ENCODE peak calls at places on chromosomes 12 and 14, in five cellular contexts. Q is Peyer's patch; X is lower lobe of right lung; T is CD8-positive, alpha-beta T cell; C is NT2/D1. G is an unnamed sample. For H3K27me3, the result is how much of the 10 kb centered on the place peaks cover.

GRCh38 chr14:67944605-67945004 is 125.0 kb downstream of the RAD51B start:
- DNase-seq in Q (no peak), X (no peak), T (no peak), C (no peak), G (no peak)

GRCh38 chr14:31678421-31679249 is 117.4 kb downstream of the NUBPL start:
- DNase-seq in Q (no peak), X (no peak), T (no peak), C (no peak), G (no peak)

GRCh38 chr12:63394349-63394748 is 243.3 kb upstream of the AVPR1A start:
- DNase-seq in Q (no peak), X (no peak), T (no peak), C (no peak), G (no peak)

GRCh38 chr14:86646688-86647687 is 1117.0 kb downstream of the FLRT2 start:
- DNase-seq in Q (no peak), X (no peak), T (no peak), C (peak), G (no peak)

GRCh38 chr14:103871596-103872480 is 24.5 kb upstream of the PPP1R13B start:
- DNase-seq in Q (peak), X (peak), T (peak), C (no peak), G (peak)

GRCh38 chr12:112901271-112901670 is 5.5 kb upstream of the OAS1 start:
- DNase-seq in Q (peak), X (no peak), T (no peak), C (no peak), G (no peak)

GRCh38 chr12:29148958-29149690 is at the start of gene FAR2:
- DNase-seq in Q (peak), X (peak), T (peak), C (no peak), G (no peak)

GRCh38 chr12:30110970-30111586 is 327.3 kb upstream of the TMTC1 start:
- DNase-seq in Q (no peak), X (no peak), T (no peak), C (no peak), G (no peak)

GRCh38 chr14:58272589-58273372 is 25.6 kb upstream of the ARID4A start:
- DNase-seq in Q (no peak), X (no peak), T (no peak), C (no peak), G (no peak)

GRCh38 chr12:49227701-49228100 is 37.2 kb upstream of the TUBA1C start:
- DNase-seq in Q (no peak), X (no peak), T (no peak), C (no peak), G (no peak)

GRCh38 chr14:89543420-89543790 is 126.4 kb upstream of the FOXN3 start:
- DNase-seq in Q (no peak), X (no peak), T (no peak), C (no peak), G (no peak)

GRCh38 chr12:112938751-112939150 is 477 bp downstream of the OAS3 start:
- DNase-seq in Q (no peak), X (no peak), T (no peak), C (no peak), G (no peak)

GRCh38 chr14:81323621-81324400 is 76.3 kb downstream of the STON2 start:
- DNase-seq in Q (peak), X (peak), T (no peak), C (peak), G (peak)

GRCh38 chr12:128844031-128844635 is 9.1 kb upstream of the GLT1D1 start:
- DNase-seq in Q (no peak), X (peak), T (no peak), C (no peak), G (no peak)

GRCh38 chr14:20262642-20263128 is 23.6 kb downstream of the OR11H4 start:
- DNase-seq in Q (no peak), X (no peak), T (no peak), C (no peak), G (peak)

GRCh38 chr14:78982551-78982950 is 812.4 kb downstream of the NRXN3 start:
- DNase-seq in Q (no peak), X (no peak), T (no peak), C (no peak), G (no peak)

GRCh38 chr14:102140027-102140749 is 491 bp downstream of the WDR20 start:
- DNase-seq in Q (peak), X (peak), T (peak), C (no peak), G (peak)

GRCh38 chr14:103267226-103267625 is 66.8 kb upstream of the EIF5 start:
- DNase-seq in Q (no peak), X (no peak), T (no peak), C (no peak), G (peak)

GRCh38 chr12:116590561-116590960 is 31.4 kb downstream of the MAP1LC3B2 start:
- DNase-seq in Q (no peak), X (no peak), T (no peak), C (no peak), G (no peak)

GRCh38 chr12:72511906-72512305 is 239.7 kb downstream of the TRHDE start:
- DNase-seq in Q (no peak), X (no peak), T (no peak), C (no peak), G (no peak)

GRCh38 chr14:70697681-70698080 is 56.0 kb downstream of the TTC9 start:
- DNase-seq in Q (no peak), X (no peak), T (no peak), C (no peak), G (no peak)

GRCh38 chr12:25996677-25997076 is 38.2 kb downstream of the RASSF8 start:
- DNase-seq in Q (no peak), X (no peak), T (no peak), C (no peak), G (no peak)

GRCh38 chr14:38731962-38732361 is 371.1 kb downstream of the SEC23A start:
- DNase-seq in Q (no peak), X (no peak), T (no peak), C (no peak), G (no peak)

GRCh38 chr14:72311116-72311515 is 378.9 kb downstream of the RGS6 start:
- DNase-seq in Q (no peak), X (no peak), T (no peak), C (no peak), G (no peak)

GRCh38 chr12:107586256-107586970 is 99.2 kb upstream of the PWP1 start:
- DNase-seq in Q (no peak), X (no peak), T (no peak), C (no peak), G (no peak)

GRCh38 chr14:67532998-67533753 is at the start of gene PLEKHH1:
- DNase-seq in Q (peak), X (peak), T (peak), C (peak), G (peak)

GRCh38 chr12:96070670-96071279 is 35.4 kb upstream of the LTA4H start:
- DNase-seq in Q (no peak), X (no peak), T (no peak), C (peak), G (no peak)

DNA sequence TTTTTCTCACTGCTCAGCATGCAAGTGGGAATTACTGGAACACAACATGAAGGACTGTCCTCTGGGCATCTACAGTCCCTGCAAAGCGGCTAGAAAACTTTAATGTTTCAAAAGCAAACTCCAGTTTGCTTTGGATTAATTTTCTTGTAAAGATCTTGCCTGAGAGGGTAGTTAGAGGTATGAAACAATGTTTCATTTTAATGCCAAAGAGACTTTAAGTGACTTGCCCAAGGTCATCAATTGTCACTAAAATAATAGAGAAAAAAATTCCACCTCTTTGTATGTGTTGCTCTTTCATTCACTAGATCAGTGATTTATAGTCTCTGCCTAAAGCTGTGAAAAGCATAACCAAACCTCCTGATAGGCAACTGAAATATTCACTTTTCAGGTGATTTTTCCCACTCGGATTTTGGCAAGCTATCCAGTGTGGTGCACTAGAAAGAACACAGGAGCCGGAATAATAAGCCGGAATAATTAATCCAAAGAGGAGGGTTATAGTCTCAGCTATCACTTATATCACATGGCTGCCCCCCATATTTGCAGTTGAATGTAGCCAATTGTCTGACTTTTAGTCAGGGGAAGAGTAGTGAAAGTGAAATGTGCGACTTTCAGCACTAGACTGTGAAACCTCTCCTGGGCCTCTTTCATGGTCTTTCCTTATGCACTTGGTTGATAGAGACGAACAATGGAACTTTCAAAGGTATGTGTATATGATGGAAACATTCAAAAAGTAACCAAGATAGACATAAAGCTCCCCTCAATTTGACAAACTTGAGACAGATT is 107.7 kb downstream of the SLC6A15 start:
- DNase-seq in Q (no peak), X (no peak), T (no peak), C (no peak), G (no peak)
- H3K27me3 ChIP-seq in Q (under half), X (under half), T (under half), C (half or more), G (under half)

GRCh38 chr12:111220363-111220762 is 148.5 kb downstream of the PHETA1 start:
- DNase-seq in Q (no peak), X (no peak), T (no peak), C (no peak), G (no peak)

GRCh38 chr12:111222520-111222919 is 146.4 kb downstream of the PHETA1 start:
- DNase-seq in Q (no peak), X (no peak), T (no peak), C (no peak), G (no peak)

GRCh38 chr12:111222027-111222414 is 146.9 kb downstream of the PHETA1 start:
- DNase-seq in Q (no peak), X (no peak), T (no peak), C (no peak), G (no peak)

GRCh38 chr12:111219440-111219839 is 149.5 kb downstream of the PHETA1 start:
- DNase-seq in Q (no peak), X (no peak), T (no peak), C (no peak), G (no peak)

DNA sequence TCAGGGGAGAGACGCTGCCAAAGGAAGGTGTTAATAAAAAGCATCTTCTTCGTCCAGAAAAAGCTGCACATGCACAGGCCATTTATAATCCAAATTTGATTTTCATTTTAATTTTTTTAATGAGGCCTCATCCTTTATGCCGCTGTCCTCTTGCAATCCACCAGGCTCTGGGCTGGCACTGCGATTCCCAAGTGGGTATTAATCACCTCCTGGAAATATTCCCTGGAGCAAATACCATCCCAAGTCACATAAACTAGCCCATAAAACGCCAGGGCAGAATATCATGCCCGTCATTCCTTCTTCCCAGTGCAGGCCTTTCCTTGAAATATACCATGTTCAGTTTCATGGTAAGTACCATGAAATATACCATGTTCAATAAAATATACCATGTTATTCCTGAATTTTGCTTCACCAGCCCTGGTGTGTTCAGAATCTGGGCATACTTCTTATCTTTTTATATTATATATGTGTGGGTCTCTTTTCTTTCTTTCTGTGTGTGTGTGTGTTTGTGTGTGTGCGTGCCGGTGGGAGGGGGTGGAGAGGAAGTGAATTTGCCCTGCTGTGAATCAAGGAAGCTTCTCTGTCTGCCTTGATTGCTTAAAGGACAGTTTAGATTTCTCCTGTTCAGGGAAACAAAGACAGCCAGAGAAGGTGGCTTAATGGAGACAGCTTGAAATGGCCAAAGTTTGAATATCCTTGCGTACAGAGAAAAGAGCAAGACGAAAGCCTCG is 147.4 kb downstream of the PHETA1 start:
- DNase-seq in Q (no peak), X (no peak), T (no peak), C (no peak), G (no peak)
- H3K27me3 ChIP-seq in Q (under half), X (under half), T (under half), C (under half), G (under half)

DNA sequence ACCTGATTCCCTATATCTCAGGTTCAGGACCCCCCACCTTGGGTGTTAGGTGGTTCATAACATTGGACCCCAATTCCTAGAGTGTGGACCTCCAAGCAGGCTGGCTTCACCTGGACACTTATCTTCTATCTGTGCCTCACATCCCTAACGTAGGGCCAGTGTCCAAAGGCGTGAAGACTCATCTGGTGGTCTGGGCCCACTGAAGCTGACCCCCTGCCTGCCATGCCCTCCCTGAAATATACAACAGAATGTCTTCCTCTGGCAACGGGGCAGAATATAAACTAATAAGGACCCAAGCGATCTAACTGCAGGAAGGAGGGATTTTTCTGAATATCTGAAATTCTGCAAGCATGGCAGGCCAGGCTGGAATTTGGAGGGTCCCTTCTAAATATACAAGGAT is 5.6 kb downstream of the HOXC13 start:
- DNase-seq in Q (no peak), X (no peak), T (no peak), C (no peak), G (no peak)
- H3K27me3 ChIP-seq in Q (half or more), X (half or more), T (half or more), C (half or more), G (half or more)

GRCh38 chr12:1810931-1811280 is 9.5 kb upstream of the LRTM2 start:
- DNase-seq in Q (no peak), X (no peak), T (no peak), C (no peak), G (no peak)

GRCh38 chr12:1811281-1811947 is 9.0 kb upstream of the LRTM2 start:
- DNase-seq in Q (no peak), X (no peak), T (no peak), C (no peak), G (no peak)

GRCh38 chr12:1808798-1809480 is 11.4 kb upstream of the LRTM2 start:
- DNase-seq in Q (no peak), X (peak), T (no peak), C (no peak), G (peak)

GRCh38 chr12:1809606-1810140 is 10.7 kb upstream of the LRTM2 start:
- DNase-seq in Q (no peak), X (peak), T (no peak), C (no peak), G (peak)

DNA sequence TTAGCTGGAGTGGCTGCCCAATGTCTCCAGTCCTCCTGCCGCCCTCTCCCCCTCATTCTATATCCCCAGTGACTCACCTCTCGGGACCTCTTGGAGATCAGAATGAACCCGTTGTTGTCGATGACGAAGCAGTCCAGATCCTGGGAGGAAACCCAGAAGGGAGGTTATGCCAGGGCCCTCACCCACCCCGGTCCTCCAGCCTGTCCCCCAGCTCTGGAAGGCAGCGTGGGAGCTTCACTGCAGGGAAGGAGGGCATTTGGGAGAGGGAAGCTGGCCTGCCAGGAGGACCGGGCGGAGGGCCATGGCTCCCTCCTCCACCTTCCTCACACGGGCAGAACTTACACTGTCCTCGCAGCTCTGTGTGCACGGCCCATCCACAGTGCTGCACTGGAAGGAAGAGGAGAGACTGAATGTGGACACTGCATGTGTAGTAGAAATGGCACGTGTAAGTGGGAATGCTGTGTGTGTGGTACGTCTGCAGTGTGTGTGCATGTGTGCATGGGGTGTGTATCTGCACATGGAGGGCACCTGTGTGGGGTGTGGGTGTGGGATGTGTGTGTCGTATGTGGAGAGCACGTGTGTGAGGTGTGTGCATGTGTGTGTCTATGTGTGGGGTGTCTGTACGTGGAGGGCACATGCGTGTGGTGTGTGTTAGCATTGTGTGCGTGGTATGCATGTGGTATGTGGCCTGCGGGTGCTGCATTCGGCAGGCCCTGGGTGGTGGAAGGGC is 10.0 kb upstream of the LRTM2 start:
- DNase-seq in Q (no peak), X (peak), T (no peak), C (no peak), G (no peak)
- H3K27me3 ChIP-seq in Q (under half), X (under half), T (under half), C (under half), G (under half)

DNA sequence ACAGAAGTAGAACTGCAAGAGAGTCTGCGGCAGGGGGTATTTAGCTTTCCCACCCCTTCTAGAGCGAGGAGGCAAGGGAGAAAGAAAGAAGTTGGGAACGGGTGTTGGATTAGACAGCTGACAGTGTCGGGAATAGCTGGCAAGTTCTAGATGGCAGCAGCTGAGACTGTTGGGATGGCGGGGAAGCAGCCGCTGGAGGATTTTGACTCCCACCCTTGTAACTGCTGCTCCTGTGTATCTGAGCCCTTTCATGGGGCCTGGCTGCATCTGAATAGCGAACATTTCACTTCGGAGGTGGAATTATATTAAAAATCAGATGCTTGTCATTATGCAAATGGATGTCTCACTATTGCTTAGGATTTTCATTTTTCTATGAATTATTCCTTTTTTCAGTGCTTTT is 104.6 kb downstream of the AACS start:
- DNase-seq in Q (no peak), X (no peak), T (no peak), C (no peak), G (no peak)
- H3K27me3 ChIP-seq in Q (under half), X (under half), T (under half), C (under half), G (under half)

GRCh38 chr14:99267871-99268775 is 3.9 kb downstream of the BCL11B start:
- DNase-seq in Q (no peak), X (no peak), T (peak), C (no peak), G (no peak)
- H3K27me3 ChIP-seq in Q (under half), X (half or more), T (under half), C (under half), G (under half)

DNA sequence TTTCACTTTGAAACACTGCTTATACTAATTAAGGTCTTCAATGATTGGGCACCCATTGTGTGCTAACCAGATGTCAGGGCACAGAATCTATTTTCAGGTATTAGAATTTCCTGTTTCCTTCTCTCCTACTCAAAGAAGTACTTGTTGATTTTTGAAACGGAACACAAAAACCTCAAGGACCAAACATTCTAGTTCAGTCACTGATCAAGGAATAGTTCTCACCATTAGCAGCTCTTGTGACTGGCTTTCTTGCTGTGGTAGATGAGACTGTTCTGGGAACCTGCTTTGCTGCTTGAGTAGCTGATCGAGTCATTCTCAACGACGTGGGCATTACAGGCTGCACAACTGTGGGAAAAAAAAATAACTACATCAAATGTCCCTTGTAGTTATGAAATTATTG is 11.0 kb downstream of the DLGAP5 start:
- DNase-seq in Q (no peak), X (no peak), T (no peak), C (no peak), G (no peak)
- H3K27me3 ChIP-seq in Q (under half), X (under half), T (under half), C (under half), G (under half)

G was measured in RWPE2.